ENCODE peak calls at places on chromosomes 12 and 14, in seven cellular contexts. V is testis, F is psoas muscle, C is WERI-Rb-1, A is lung, R is HCT116, M is DND-41. P is an unnamed sample.

GRCh38 chr14:69610859-69611263 is 535 bp upstream of the SUSD6 start:
- DNase-seq in C (no peak), V (no peak), F (no peak), A (no peak), M (no peak), R (no peak), P (no peak)

GRCh38 chr14:98775892-98776291 is 496.1 kb downstream of the BCL11B start:
- DNase-seq in M (no peak), F (no peak), R (no peak), A (no peak), V (no peak), C (no peak), P (no peak)

GRCh38 chr14:104096751-104097700 is 11.5 kb downstream of the ASPG start:
- DNase-seq in F (peak; percentile 42), A (no peak), C (no peak), R (no peak), V (no peak), M (peak; percentile 10), P (no peak)

GRCh38 chr14:77426396-77426795 is 3.1 kb upstream of the NOXRED1 start:
- DNase-seq in M (no peak), C (no peak), R (no peak), F (no peak), A (no peak), V (no peak), P (no peak)

GRCh38 chr14:104436047-104436531 is 143.5 kb upstream of the C14orf180 start:
- DNase-seq in V (peak; percentile 68), C (no peak), M (no peak), F (peak; percentile 80), A (peak; percentile 38), R (no peak), P (no peak)

GRCh38 chr14:23043749-23044148 is 1.7 kb downstream of the PSMB11 start:
- DNase-seq in R (no peak), V (no peak), M (no peak), A (no peak), F (no peak), C (no peak), P (no peak)

GRCh38 chr14:100586153-100586519 is 1.1 kb downstream of the BEGAIN start:
- DNase-seq in A (no peak), C (no peak), V (no peak), R (no peak), F (peak; percentile 45), M (no peak), P (no peak)

GRCh38 chr14:63897706-63898105 is 44.9 kb downstream of the SYNE2 start:
- DNase-seq in V (no peak), M (no peak), R (no peak), C (no peak), F (no peak), A (no peak), P (no peak)

GRCh38 chr14:89903340-89903965 is 51.1 kb downstream of the EFCAB11 start:
- DNase-seq in R (no peak), F (no peak), V (no peak), M (peak; percentile 27), C (no peak), A (no peak), P (peak; percentile 40)

GRCh38 chr12:42447371-42447786 is 121.4 kb downstream of the PPHLN1 start:
- DNase-seq in F (no peak), R (no peak), M (no peak), V (no peak), C (no peak), A (no peak), P (no peak)

GRCh38 chr12:42444192-42444943 is 118.4 kb downstream of the PPHLN1 start:
- DNase-seq in C (no peak), M (no peak), A (no peak), V (no peak), F (no peak), R (no peak), P (no peak)

GRCh38 chr12:42448841-42449240 is 122.9 kb downstream of the PPHLN1 start:
- DNase-seq in A (no peak), M (no peak), R (no peak), V (no peak), F (no peak), C (no peak), P (no peak)

GRCh38 chr12:42446761-42447160 is 120.8 kb downstream of the PPHLN1 start:
- DNase-seq in M (no peak), R (no peak), V (peak; percentile 22), F (no peak), C (no peak), A (no peak), P (no peak)

DNA sequence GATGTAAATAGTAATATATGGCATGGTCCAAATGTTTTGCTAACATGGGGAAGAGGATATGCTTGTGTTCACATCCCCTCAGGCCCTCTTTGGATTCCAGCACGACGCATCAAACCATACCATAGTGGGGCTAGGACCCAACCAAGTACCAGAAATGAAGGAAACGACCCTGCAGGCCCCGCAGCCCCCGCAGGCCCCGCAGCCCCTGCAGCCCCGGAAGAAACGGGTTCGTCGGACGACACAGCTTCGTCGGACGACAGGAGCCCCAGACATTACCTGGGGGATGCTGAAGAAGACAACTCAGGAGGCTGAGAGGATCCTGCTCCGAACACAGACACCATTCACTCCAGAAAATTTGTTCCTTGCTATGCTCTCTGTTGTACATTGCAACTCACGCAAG is 119.9 kb downstream of the PPHLN1 start:
- DNase-seq in M (no peak), F (no peak), V (no peak), R (no peak), A (no peak), C (no peak), P (no peak)
- H3K36me3 ChIP-seq in M (peaks cover 51% of the 10 kb centered on the region), F (peaks cover 54% of the 10 kb centered on the region), V (no peaks in the 10 kb centered on the region), R (no peaks in the 10 kb centered on the region), A (peaks cover 20% of the 10 kb centered on the region), C (peaks cover 39% of the 10 kb centered on the region), P (peaks cover 69% of the 10 kb centered on the region)

GRCh38 chr12:12441051-12441807 is 84.4 kb downstream of the BORCS5 start:
- DNase-seq in M (no peak), A (no peak), C (no peak), R (no peak), F (no peak), V (no peak), P (peak; percentile 32)
- H3K4me3 ChIP-seq in M (no peak overlapping the region), A (no peak overlapping the region), C (no peak overlapping the region), R (no peak overlapping the region), F (no peak overlapping the region), V (no peak overlapping the region), P (peak overlapping the region; percentile 61)

DNA sequence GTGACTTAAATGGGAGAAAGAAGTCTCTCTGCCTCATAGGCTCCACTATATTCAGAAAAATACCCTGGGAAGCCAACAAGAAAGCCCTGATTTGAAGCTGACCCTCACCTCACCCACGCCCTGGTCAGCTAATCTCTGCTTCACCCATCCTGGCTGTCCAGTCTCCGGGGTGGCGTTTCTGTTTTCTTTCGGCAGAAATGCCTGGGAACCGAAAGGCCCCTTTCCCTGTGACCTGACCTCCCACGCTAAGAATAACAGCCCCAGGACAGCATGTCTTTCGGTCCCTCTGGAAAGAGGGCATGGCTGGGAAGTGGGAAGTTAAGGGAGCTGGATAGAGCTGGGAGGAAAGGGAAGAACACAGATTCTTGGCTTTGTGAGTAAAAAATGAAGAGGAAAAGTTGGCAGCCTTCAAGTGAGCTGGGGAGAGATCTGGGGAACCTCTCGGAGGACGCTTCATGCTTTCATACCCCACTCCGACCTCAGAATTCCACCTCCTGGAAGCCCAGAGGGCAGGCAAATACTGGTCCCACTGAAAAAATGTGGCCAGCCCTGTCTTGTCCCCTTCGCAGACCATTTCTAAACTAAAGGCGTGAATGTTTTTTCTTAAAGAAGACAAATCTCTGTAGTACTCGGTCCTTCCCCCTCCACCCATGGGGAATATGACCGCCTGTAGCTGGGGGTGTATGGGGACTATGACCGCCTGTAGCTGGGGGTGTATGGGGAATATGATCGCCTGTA is 163.0 kb upstream of the FKBP4 start:
- DNase-seq in A (no peak), C (no peak), M (no peak), F (peak; percentile 52), R (no peak), V (no peak), P (no peak)
- H3K36me3 ChIP-seq in A (peaks cover 4% of the 10 kb centered on the region), C (no peaks in the 10 kb centered on the region), M (no peaks in the 10 kb centered on the region), F (no peaks in the 10 kb centered on the region), R (no peaks in the 10 kb centered on the region), V (no peaks in the 10 kb centered on the region), P (no peaks in the 10 kb centered on the region)

GRCh38 chr14:50062438-50063039 is 53.8 kb downstream of the VCPKMT start:
- DNase-seq in A (no peak), R (peak; percentile 37), F (no peak), C (peak; percentile 77), V (no peak), M (peak; percentile 77), P (peak; percentile 97)

GRCh38 chr14:50060871-50061663 is 55.3 kb downstream of the VCPKMT start:
- DNase-seq in V (peak; percentile 50), R (no peak), M (peak; percentile 75), A (no peak), C (peak; percentile 29), F (peak; percentile 67), P (peak; percentile 72)

GRCh38 chr14:50059773-50060629 is 56.4 kb downstream of the VCPKMT start:
- DNase-seq in V (no peak), F (no peak), R (no peak), A (no peak), C (no peak), M (no peak), P (no peak)

GRCh38 chr14:50063876-50064420 is 52.4 kb downstream of the VCPKMT start:
- DNase-seq in R (no peak), M (no peak), F (no peak), V (no peak), A (no peak), C (no peak), P (no peak)

DNA sequence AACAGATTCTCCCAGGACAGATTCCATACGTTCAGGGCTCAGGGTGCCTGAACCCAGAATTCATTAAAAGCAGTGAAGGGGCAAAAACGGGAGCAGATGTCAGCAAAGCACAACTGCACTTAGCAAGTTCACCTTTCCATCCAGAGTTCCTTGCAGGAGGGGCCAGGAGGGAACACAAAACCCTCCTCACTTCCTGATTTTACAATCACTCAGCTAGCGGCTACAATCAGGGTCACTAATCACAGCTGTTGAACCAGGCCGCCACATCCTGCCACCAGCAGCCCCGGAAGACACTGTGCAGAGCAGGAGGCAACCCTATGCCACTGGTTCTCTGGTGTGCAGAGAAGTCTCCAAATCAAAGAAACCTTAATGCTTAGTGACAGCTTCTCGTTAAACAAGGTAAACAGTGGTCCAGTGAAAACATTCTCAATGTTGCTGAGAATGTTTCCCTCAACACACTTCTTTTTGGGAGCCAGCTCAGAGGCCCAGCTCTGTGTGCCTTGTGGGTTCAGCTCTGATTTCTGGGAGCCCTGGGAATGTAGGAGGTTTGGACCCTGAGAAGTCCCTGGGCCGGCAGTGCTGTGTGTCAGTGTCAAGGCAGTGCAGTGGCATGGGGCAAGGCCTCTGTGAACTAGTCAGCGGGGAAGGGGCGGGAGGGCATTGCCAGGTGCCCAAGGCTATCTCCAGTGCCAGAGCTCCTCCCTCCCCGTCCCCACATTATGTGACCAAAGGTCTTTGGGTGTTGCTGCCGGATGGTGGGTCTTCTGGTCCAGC is 54.5 kb downstream of the VCPKMT start:
- DNase-seq in V (peak; percentile 23), M (peak; percentile 88), A (no peak), R (no peak), F (no peak), C (no peak), P (peak; percentile 82)
- H3K4me3 ChIP-seq in V (no peak overlapping the region), M (no peak overlapping the region), A (no peak overlapping the region), R (peak overlapping the region; percentile 48), F (no peak overlapping the region), C (no peak overlapping the region), P (peak overlapping the region; percentile 73)

GRCh38 chr14:79836577-79836976 is 374.7 kb downstream of the DIO2 start:
- DNase-seq in A (no peak), F (no peak), M (no peak), C (no peak), V (no peak), R (no peak), P (no peak)
- H3K36me3 ChIP-seq in A (no peaks in the 10 kb centered on the region), F (no peaks in the 10 kb centered on the region), M (no peaks in the 10 kb centered on the region), C (no peaks in the 10 kb centered on the region), V (no peaks in the 10 kb centered on the region), R (no peaks in the 10 kb centered on the region), P (no peaks in the 10 kb centered on the region)

P was measured in CD4-positive, CD25-positive, alpha-beta regulatory T cell.